ENCODE peak calls at places on chromosomes 16 and 17, in nine cellular contexts. One of them, this sample, is unnamed.
A peak's percentile ranks its signal among the peaks of the same experiment; 100 is the strongest.

GRCh38 chr17:68511254-68511670 is 968 bp upstream of the PRKAR1A start:
- DNase-seq in T-helper 9 cell: no peak
- DNase-seq in GM04504: no peak
- DNase-seq in stomach: no peak
- DNase-seq in sciatic nerve: no peak
- DNase-seq in PC-3: no peak
- DNase-seq in stimulated activated CD4-positive, alpha-beta T cell treated with anti-CD3 and anti-CD28 coated beads, Interleukin-2, amount 100 ng/mL, for 48 hours: peak; percentile 19
- DNase-seq in activated CD4-positive, alpha-beta T cell treated with anti-CD3 and anti-CD28 coated beads, Interleukin-2, amount 10 ng/mL, durations not matched to agents 7 days and 5 days: no peak
- DNase-seq in NCI-H2029: no peak
- DNase-seq in this sample: no peak

GRCh38 chr17:77707546-77707945 is 251.0 kb upstream of the TNRC6C start:
- DNase-seq in T-helper 9 cell: no peak
- DNase-seq in GM04504: no peak
- DNase-seq in stomach: no peak
- DNase-seq in sciatic nerve: no peak
- DNase-seq in PC-3: no peak
- DNase-seq in stimulated activated CD4-positive, alpha-beta T cell treated with anti-CD3 and anti-CD28 coated beads, Interleukin-2, amount 100 ng/mL, for 48 hours: no peak
- DNase-seq in activated CD4-positive, alpha-beta T cell treated with anti-CD3 and anti-CD28 coated beads, Interleukin-2, amount 10 ng/mL, durations not matched to agents 7 days and 5 days: no peak
- DNase-seq in NCI-H2029: no peak
- DNase-seq in this sample: no peak

GRCh38 chr16:81729451-81729850 is 49.6 kb upstream of the PLCG2 start:
- DNase-seq in T-helper 9 cell: no peak
- DNase-seq in GM04504: no peak
- DNase-seq in stomach: no peak
- DNase-seq in sciatic nerve: no peak
- DNase-seq in PC-3: no peak
- DNase-seq in stimulated activated CD4-positive, alpha-beta T cell treated with anti-CD3 and anti-CD28 coated beads, Interleukin-2, amount 100 ng/mL, for 48 hours: no peak
- DNase-seq in activated CD4-positive, alpha-beta T cell treated with anti-CD3 and anti-CD28 coated beads, Interleukin-2, amount 10 ng/mL, durations not matched to agents 7 days and 5 days: no peak
- DNase-seq in NCI-H2029: no peak
- DNase-seq in this sample: no peak

GRCh38 chr17:73657473-73658116 is 13.3 kb upstream of the SDK2 start:
- DNase-seq in T-helper 9 cell: no peak
- DNase-seq in GM04504: no peak
- DNase-seq in stomach: peak; percentile 65
- DNase-seq in sciatic nerve: peak; percentile 73
- DNase-seq in PC-3: peak; percentile 67
- DNase-seq in stimulated activated CD4-positive, alpha-beta T cell treated with anti-CD3 and anti-CD28 coated beads, Interleukin-2, amount 100 ng/mL, for 48 hours: peak; percentile 18
- DNase-seq in activated CD4-positive, alpha-beta T cell treated with anti-CD3 and anti-CD28 coated beads, Interleukin-2, amount 10 ng/mL, durations not matched to agents 7 days and 5 days: peak; percentile 15
- DNase-seq in NCI-H2029: no peak
- DNase-seq in this sample: peak; percentile 47

GRCh38 chr16:70808371-70808770 is 7.4 kb upstream of the VAC14 start:
- DNase-seq in T-helper 9 cell: no peak
- DNase-seq in GM04504: no peak
- DNase-seq in stomach: no peak
- DNase-seq in sciatic nerve: no peak
- DNase-seq in PC-3: peak; percentile 2
- DNase-seq in stimulated activated CD4-positive, alpha-beta T cell treated with anti-CD3 and anti-CD28 coated beads, Interleukin-2, amount 100 ng/mL, for 48 hours: no peak
- DNase-seq in activated CD4-positive, alpha-beta T cell treated with anti-CD3 and anti-CD28 coated beads, Interleukin-2, amount 10 ng/mL, durations not matched to agents 7 days and 5 days: no peak
- DNase-seq in NCI-H2029: no peak
- DNase-seq in this sample: no peak

GRCh38 chr17:81334987-81335386 is 39.9 kb upstream of the SLC38A10 start:
- DNase-seq in T-helper 9 cell: no peak
- DNase-seq in GM04504: no peak
- DNase-seq in stomach: no peak
- DNase-seq in sciatic nerve: no peak
- DNase-seq in PC-3: no peak
- DNase-seq in stimulated activated CD4-positive, alpha-beta T cell treated with anti-CD3 and anti-CD28 coated beads, Interleukin-2, amount 100 ng/mL, for 48 hours: no peak
- DNase-seq in activated CD4-positive, alpha-beta T cell treated with anti-CD3 and anti-CD28 coated beads, Interleukin-2, amount 10 ng/mL, durations not matched to agents 7 days and 5 days: no peak
- DNase-seq in NCI-H2029: no peak
- DNase-seq in this sample: no peak

GRCh38 chr17:61770043-61770442 is 93.3 kb downstream of the BRIP1 start:
- DNase-seq in T-helper 9 cell: no peak
- DNase-seq in GM04504: no peak
- DNase-seq in stomach: no peak
- DNase-seq in sciatic nerve: no peak
- DNase-seq in PC-3: no peak
- DNase-seq in stimulated activated CD4-positive, alpha-beta T cell treated with anti-CD3 and anti-CD28 coated beads, Interleukin-2, amount 100 ng/mL, for 48 hours: no peak
- DNase-seq in activated CD4-positive, alpha-beta T cell treated with anti-CD3 and anti-CD28 coated beads, Interleukin-2, amount 10 ng/mL, durations not matched to agents 7 days and 5 days: no peak
- DNase-seq in NCI-H2029: no peak
- DNase-seq in this sample: no peak

GRCh38 chr17:77831497-77832179 is 126.9 kb upstream of the TNRC6C start:
- DNase-seq in T-helper 9 cell: no peak
- DNase-seq in GM04504: no peak
- DNase-seq in stomach: no peak
- DNase-seq in sciatic nerve: peak; percentile 56
- DNase-seq in PC-3: peak; percentile 48
- DNase-seq in stimulated activated CD4-positive, alpha-beta T cell treated with anti-CD3 and anti-CD28 coated beads, Interleukin-2, amount 100 ng/mL, for 48 hours: no peak
- DNase-seq in activated CD4-positive, alpha-beta T cell treated with anti-CD3 and anti-CD28 coated beads, Interleukin-2, amount 10 ng/mL, durations not matched to agents 7 days and 5 days: no peak
- DNase-seq in NCI-H2029: no peak
- DNase-seq in this sample: no peak

GRCh38 chr17:48113201-48113676 is 5.7 kb downstream of the SNX11 start:
- DNase-seq in T-helper 9 cell: peak; percentile 16
- DNase-seq in GM04504: no peak
- DNase-seq in stomach: no peak
- DNase-seq in sciatic nerve: peak; percentile 31
- DNase-seq in PC-3: no peak
- DNase-seq in stimulated activated CD4-positive, alpha-beta T cell treated with anti-CD3 and anti-CD28 coated beads, Interleukin-2, amount 100 ng/mL, for 48 hours: no peak
- DNase-seq in activated CD4-positive, alpha-beta T cell treated with anti-CD3 and anti-CD28 coated beads, Interleukin-2, amount 10 ng/mL, durations not matched to agents 7 days and 5 days: peak; percentile 78
- DNase-seq in NCI-H2029: no peak
- DNase-seq in this sample: peak; percentile 71

GRCh38 chr17:34892864-34893263 is 68.4 kb downstream of the CCT6B start:
- DNase-seq in T-helper 9 cell: no peak
- DNase-seq in GM04504: no peak
- DNase-seq in stomach: no peak
- DNase-seq in sciatic nerve: no peak
- DNase-seq in PC-3: peak; percentile 9
- DNase-seq in stimulated activated CD4-positive, alpha-beta T cell treated with anti-CD3 and anti-CD28 coated beads, Interleukin-2, amount 100 ng/mL, for 48 hours: peak; percentile 13
- DNase-seq in activated CD4-positive, alpha-beta T cell treated with anti-CD3 and anti-CD28 coated beads, Interleukin-2, amount 10 ng/mL, durations not matched to agents 7 days and 5 days: no peak
- DNase-seq in NCI-H2029: peak; percentile 20
- DNase-seq in this sample: peak; percentile 37

GRCh38 chr17:72321886-72322285 is 201.1 kb downstream of the SOX9 start:
- DNase-seq in T-helper 9 cell: no peak
- DNase-seq in GM04504: no peak
- DNase-seq in stomach: no peak
- DNase-seq in sciatic nerve: no peak
- DNase-seq in PC-3: no peak
- DNase-seq in stimulated activated CD4-positive, alpha-beta T cell treated with anti-CD3 and anti-CD28 coated beads, Interleukin-2, amount 100 ng/mL, for 48 hours: no peak
- DNase-seq in activated CD4-positive, alpha-beta T cell treated with anti-CD3 and anti-CD28 coated beads, Interleukin-2, amount 10 ng/mL, durations not matched to agents 7 days and 5 days: no peak
- DNase-seq in NCI-H2029: no peak
- DNase-seq in this sample: no peak

GRCh38 chr16:14961405-14962186 is 13.2 kb upstream of the PDXDC1 start:
- DNase-seq in T-helper 9 cell: no peak
- DNase-seq in GM04504: no peak
- DNase-seq in stomach: no peak
- DNase-seq in sciatic nerve: no peak
- DNase-seq in PC-3: no peak
- DNase-seq in stimulated activated CD4-positive, alpha-beta T cell treated with anti-CD3 and anti-CD28 coated beads, Interleukin-2, amount 100 ng/mL, for 48 hours: no peak
- DNase-seq in activated CD4-positive, alpha-beta T cell treated with anti-CD3 and anti-CD28 coated beads, Interleukin-2, amount 10 ng/mL, durations not matched to agents 7 days and 5 days: no peak
- DNase-seq in NCI-H2029: no peak
- DNase-seq in this sample: no peak

GRCh38 chr17:7589891-7590611 is at the start of gene SOX15:
- DNase-seq in T-helper 9 cell: no peak
- DNase-seq in GM04504: no peak
- DNase-seq in stomach: no peak
- DNase-seq in sciatic nerve: no peak
- DNase-seq in PC-3: peak; percentile 70
- DNase-seq in stimulated activated CD4-positive, alpha-beta T cell treated with anti-CD3 and anti-CD28 coated beads, Interleukin-2, amount 100 ng/mL, for 48 hours: no peak
- DNase-seq in activated CD4-positive, alpha-beta T cell treated with anti-CD3 and anti-CD28 coated beads, Interleukin-2, amount 10 ng/mL, durations not matched to agents 7 days and 5 days: no peak
- DNase-seq in NCI-H2029: no peak
- DNase-seq in this sample: peak; percentile 11

GRCh38 chr17:65283704-65284103 is 146.5 kb downstream of the RGS9 start:
- DNase-seq in T-helper 9 cell: no peak
- DNase-seq in GM04504: no peak
- DNase-seq in stomach: no peak
- DNase-seq in sciatic nerve: no peak
- DNase-seq in PC-3: peak; percentile 97
- DNase-seq in stimulated activated CD4-positive, alpha-beta T cell treated with anti-CD3 and anti-CD28 coated beads, Interleukin-2, amount 100 ng/mL, for 48 hours: no peak
- DNase-seq in activated CD4-positive, alpha-beta T cell treated with anti-CD3 and anti-CD28 coated beads, Interleukin-2, amount 10 ng/mL, durations not matched to agents 7 days and 5 days: no peak
- DNase-seq in NCI-H2029: no peak
- DNase-seq in this sample: no peak

GRCh38 chr17:76736349-76737081 is 616 bp downstream of the SRSF2 start:
- DNase-seq in T-helper 9 cell: peak; percentile 55
- DNase-seq in GM04504: no peak
- DNase-seq in stomach: peak; percentile 81
- DNase-seq in sciatic nerve: peak; percentile 85
- DNase-seq in PC-3: no peak
- DNase-seq in stimulated activated CD4-positive, alpha-beta T cell treated with anti-CD3 and anti-CD28 coated beads, Interleukin-2, amount 100 ng/mL, for 48 hours: peak; percentile 51
- DNase-seq in activated CD4-positive, alpha-beta T cell treated with anti-CD3 and anti-CD28 coated beads, Interleukin-2, amount 10 ng/mL, durations not matched to agents 7 days and 5 days: peak; percentile 71
- DNase-seq in NCI-H2029: peak; percentile 46
- DNase-seq in this sample: peak; percentile 82

GRCh38 chr16:22659933-22660332 is 149.2 kb downstream of the NPIPB5 start:
- DNase-seq in T-helper 9 cell: no peak
- DNase-seq in GM04504: no peak
- DNase-seq in stomach: no peak
- DNase-seq in sciatic nerve: no peak
- DNase-seq in PC-3: peak; percentile 19
- DNase-seq in stimulated activated CD4-positive, alpha-beta T cell treated with anti-CD3 and anti-CD28 coated beads, Interleukin-2, amount 100 ng/mL, for 48 hours: no peak
- DNase-seq in activated CD4-positive, alpha-beta T cell treated with anti-CD3 and anti-CD28 coated beads, Interleukin-2, amount 10 ng/mL, durations not matched to agents 7 days and 5 days: no peak
- DNase-seq in NCI-H2029: peak; percentile 11
- DNase-seq in this sample: no peak

GRCh38 chr16:31002252-31002700 is 8.2 kb downstream of the STX1B start:
- DNase-seq in T-helper 9 cell: no peak
- DNase-seq in GM04504: no peak
- DNase-seq in stomach: no peak
- DNase-seq in sciatic nerve: no peak
- DNase-seq in PC-3: no peak
- DNase-seq in stimulated activated CD4-positive, alpha-beta T cell treated with anti-CD3 and anti-CD28 coated beads, Interleukin-2, amount 100 ng/mL, for 48 hours: no peak
- DNase-seq in activated CD4-positive, alpha-beta T cell treated with anti-CD3 and anti-CD28 coated beads, Interleukin-2, amount 10 ng/mL, durations not matched to agents 7 days and 5 days: no peak
- DNase-seq in NCI-H2029: no peak
- DNase-seq in this sample: no peak

GRCh38 chr17:43360376-43360738 is 38.4 kb upstream of the ARL4D start:
- DNase-seq in T-helper 9 cell: peak; percentile 37
- DNase-seq in GM04504: peak; percentile 50
- DNase-seq in stomach: peak; percentile 59
- DNase-seq in sciatic nerve: no peak
- DNase-seq in PC-3: peak; percentile 69
- DNase-seq in stimulated activated CD4-positive, alpha-beta T cell treated with anti-CD3 and anti-CD28 coated beads, Interleukin-2, amount 100 ng/mL, for 48 hours: peak; percentile 59
- DNase-seq in activated CD4-positive, alpha-beta T cell treated with anti-CD3 and anti-CD28 coated beads, Interleukin-2, amount 10 ng/mL, durations not matched to agents 7 days and 5 days: peak; percentile 70
- DNase-seq in NCI-H2029: peak; percentile 13
- DNase-seq in this sample: peak; percentile 88

GRCh38 chr17:68182940-68183551 is 64.8 kb upstream of the AMZ2 start:
- DNase-seq in T-helper 9 cell: peak; percentile 69
- DNase-seq in GM04504: no peak
- DNase-seq in stomach: no peak
- DNase-seq in sciatic nerve: no peak
- DNase-seq in PC-3: peak; percentile 73
- DNase-seq in stimulated activated CD4-positive, alpha-beta T cell treated with anti-CD3 and anti-CD28 coated beads, Interleukin-2, amount 100 ng/mL, for 48 hours: no peak
- DNase-seq in activated CD4-positive, alpha-beta T cell treated with anti-CD3 and anti-CD28 coated beads, Interleukin-2, amount 10 ng/mL, durations not matched to agents 7 days and 5 days: peak; percentile 80
- DNase-seq in NCI-H2029: no peak
- DNase-seq in this sample: peak; percentile 87

This sample was measured in activated CD4-positive, alpha-beta memory T cell treated with anti-CD3 and anti-CD28 coated beads for 36 hours.